ENCODE peak calls at places on chromosomes 12 and 14, in six cellular contexts. J is NT2/D1, C is HCT116, E is HepG2, D is H1, B is GM12878. H is an unnamed sample.

GRCh38 chr14:75578786-75579781 is 664 bp downstream of the FLVCR2 start:
- DNase-seq in D (no peak), E (peak; percentile 31), J (no peak), B (no peak), C (no peak), H (no peak)

GRCh38 chr14:103058209-103059055 is 1.1 kb upstream of the CDC42BPB start:
- DNase-seq in J (no peak), D (no peak), C (no peak), E (no peak), B (no peak), H (no peak)

GRCh38 chr12:94099191-94099983 is 49.0 kb upstream of the PLXNC1 start:
- DNase-seq in C (no peak), J (no peak), B (no peak), D (no peak), E (no peak), H (peak; percentile 17)

GRCh38 chr12:2256453-2256852 is 203.7 kb downstream of the CACNA1C start:
- DNase-seq in D (no peak), J (no peak), C (no peak), B (no peak), E (no peak), H (no peak)

GRCh38 chr14:35576856-35577255 is 42.9 kb downstream of the INSM2 start:
- DNase-seq in E (no peak), C (no peak), D (no peak), J (no peak), B (no peak), H (no peak)

GRCh38 chr14:24231263-24232120 is 675 bp downstream of the NEDD8 start:
- DNase-seq in C (no peak), D (peak; percentile 56), E (peak; percentile 40), J (no peak), B (no peak), H (peak; percentile 17)

GRCh38 chr12:24709201-24709600 is 239.7 kb downstream of the BCAT1 start:
- DNase-seq in C (no peak), B (no peak), D (no peak), E (no peak), J (no peak), H (peak; percentile 64)

GRCh38 chr12:2138871-2139308 is 86.1 kb downstream of the CACNA1C start:
- DNase-seq in B (no peak), C (no peak), J (no peak), E (no peak), D (no peak), H (no peak)

GRCh38 chr14:24080142-24080530 is 8.8 kb downstream of the CPNE6 start:
- DNase-seq in E (no peak), J (no peak), C (no peak), B (no peak), D (no peak), H (no peak)

GRCh38 chr14:96088131-96088880 is 49.1 kb downstream of the C14orf132 start:
- DNase-seq in B (no peak), J (no peak), E (no peak), D (no peak), C (no peak), H (no peak)

GRCh38 chr14:52473557-52473956 is 78.7 kb downstream of the TXNDC16 start:
- DNase-seq in B (no peak), D (no peak), C (peak; percentile 28), E (peak; percentile 44), J (peak; percentile 3), H (no peak)

GRCh38 chr12:111033281-111034147 is 113.1 kb upstream of the MYL2 start:
- DNase-seq in D (peak; percentile 84), E (no peak), B (no peak), J (no peak), C (no peak), H (no peak)

GRCh38 chr14:102795060-102795925 is 18.0 kb downstream of the TRAF3 start:
- DNase-seq in E (peak; percentile 82), J (no peak), B (no peak), C (no peak), D (no peak), H (peak; percentile 26)

GRCh38 chr12:92170050-92170449 is 24.4 kb upstream of the BTG1 start:
- DNase-seq in C (no peak), D (no peak), J (no peak), B (no peak), E (no peak), H (no peak)

GRCh38 chr12:50052964-50053363 is 4.4 kb upstream of the ASIC1 start:
- DNase-seq in C (no peak), E (no peak), D (no peak), J (no peak), B (no peak), H (no peak)

GRCh38 chr14:22848391-22849164 is 12.2 kb downstream of the MMP14 start:
- DNase-seq in D (peak; percentile 58), J (no peak), B (no peak), C (no peak), E (no peak), H (no peak)

GRCh38 chr12:69546693-69547438 is 38.4 kb upstream of the CCT2 start:
- DNase-seq in D (no peak), E (no peak), J (no peak), C (no peak), B (peak; percentile 19), H (no peak)

GRCh38 chr14:91253795-91254323 is 9.4 kb upstream of the GPR68 start:
- DNase-seq in D (peak; percentile 63), J (no peak), B (no peak), C (no peak), E (no peak), H (no peak)

GRCh38 chr12:120006248-120006975 is 17.4 kb downstream of the BICDL1 start:
- DNase-seq in J (no peak), B (no peak), D (no peak), E (no peak), C (no peak), H (no peak)
- TF ChIP-seq ZNF274 in J (no peak), B (no peak), D (no peak), E (no peak), C (no peak), H (no peak)

GRCh38 chr12:119204716-119205285 is 26.1 kb downstream of the HSPB8 start:
- DNase-seq in D (no peak), C (no peak), E (no peak), B (no peak), J (no peak), H (no peak)

GRCh38 chr12:119202121-119202527 is 23.4 kb downstream of the HSPB8 start:
- DNase-seq in B (no peak), J (no peak), D (peak; percentile 65), C (no peak), E (no peak), H (no peak)

GRCh38 chr12:119202544-119202943 is 23.8 kb downstream of the HSPB8 start:
- DNase-seq in D (peak; percentile 62), E (no peak), B (no peak), C (no peak), J (no peak), H (no peak)

GRCh38 chr12:119206348-119207075 is 27.8 kb downstream of the HSPB8 start:
- DNase-seq in E (no peak), C (no peak), D (no peak), J (no peak), B (no peak), H (no peak)

DNA sequence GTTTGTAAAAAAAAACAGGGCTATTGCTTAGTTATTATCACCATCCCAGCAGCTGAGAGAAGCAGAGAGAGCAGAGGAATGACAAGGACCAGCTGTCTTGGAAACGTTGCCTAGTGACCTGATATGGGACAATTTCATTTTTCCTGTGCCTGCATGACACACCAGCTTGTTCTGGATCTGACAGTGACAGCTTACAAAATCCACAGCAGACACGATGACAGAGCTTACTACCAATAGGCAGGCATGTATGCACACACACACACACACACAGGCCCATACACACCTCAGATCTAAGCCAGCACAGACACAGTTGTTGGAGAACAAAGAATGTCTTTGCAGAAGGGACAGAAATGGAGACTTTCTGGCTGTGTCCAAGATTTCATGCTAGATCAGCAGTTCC is 25.4 kb downstream of the HSPB8 start:
- DNase-seq in D (no peak), J (no peak), B (no peak), E (no peak), C (no peak), H (no peak)
- TF ChIP-seq ZNF274 in D (no peak), J (no peak), B (no peak), E (no peak), C (no peak), H (no peak)

GRCh38 chr12:4720637-4720995 is 416 bp downstream of the GALNT8 start:
- DNase-seq in J (peak; percentile 89), C (no peak), D (no peak), B (no peak), E (no peak), H (no peak)
- TF ChIP-seq ZNF274 in J (no peak), C (no peak), D (no peak), B (no peak), E (no peak), H (no peak)

DNA sequence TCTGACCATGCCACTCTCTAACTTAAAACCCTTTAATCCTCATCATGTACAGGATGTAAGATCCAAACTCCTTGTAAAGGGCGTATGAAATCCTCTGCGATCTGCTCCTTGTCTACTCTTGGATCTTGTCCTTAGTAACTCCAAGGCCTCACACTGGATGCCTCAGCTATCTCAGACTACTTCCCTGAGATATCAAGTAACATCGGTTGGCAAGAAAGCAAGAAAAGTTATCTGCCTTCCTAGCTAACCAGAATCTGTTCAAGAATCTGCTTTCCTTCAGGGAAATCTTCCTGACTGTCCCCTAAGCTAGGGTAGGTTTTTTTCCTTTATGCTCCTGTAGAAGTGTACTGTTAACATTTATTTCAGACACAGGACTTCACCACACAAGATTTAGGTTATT is 82.6 kb downstream of the TAOK3 start:
- DNase-seq in C (no peak), E (no peak), D (peak; percentile 26), B (no peak), J (no peak), H (no peak)
- TF ChIP-seq ZNF274 in C (no peak), E (no peak), D (no peak), B (no peak), J (no peak), H (no peak)

DNA sequence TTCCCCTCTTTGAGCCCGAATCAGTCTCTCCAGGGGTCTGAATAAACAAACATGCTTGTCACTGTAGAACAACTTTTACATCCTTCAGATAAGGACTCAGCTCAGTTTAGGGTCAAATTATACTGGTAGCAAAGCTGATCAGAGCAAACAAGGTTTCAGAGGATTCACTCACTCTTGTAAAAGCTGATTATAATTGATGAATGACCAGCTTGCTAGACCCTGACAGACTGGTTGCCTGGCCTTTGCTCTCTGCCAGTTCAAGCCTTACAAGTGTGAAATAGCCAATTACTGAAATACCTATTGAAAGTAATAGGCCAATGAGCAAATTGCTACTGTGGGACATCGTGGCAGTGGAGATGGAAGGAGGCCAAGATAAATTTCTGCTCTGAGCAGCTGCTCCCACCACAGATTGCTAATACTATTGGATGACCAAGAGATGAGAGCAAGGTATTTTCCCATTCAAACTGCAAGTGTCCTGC is 177.6 kb downstream of the PDZRN4 start:
- DNase-seq in E (no peak), B (no peak), C (no peak), J (no peak), D (no peak), H (no peak)
- TF ChIP-seq ZNF274 in E (no peak), B (no peak), C (no peak), J (no peak), D (no peak), H (no peak)

DNA sequence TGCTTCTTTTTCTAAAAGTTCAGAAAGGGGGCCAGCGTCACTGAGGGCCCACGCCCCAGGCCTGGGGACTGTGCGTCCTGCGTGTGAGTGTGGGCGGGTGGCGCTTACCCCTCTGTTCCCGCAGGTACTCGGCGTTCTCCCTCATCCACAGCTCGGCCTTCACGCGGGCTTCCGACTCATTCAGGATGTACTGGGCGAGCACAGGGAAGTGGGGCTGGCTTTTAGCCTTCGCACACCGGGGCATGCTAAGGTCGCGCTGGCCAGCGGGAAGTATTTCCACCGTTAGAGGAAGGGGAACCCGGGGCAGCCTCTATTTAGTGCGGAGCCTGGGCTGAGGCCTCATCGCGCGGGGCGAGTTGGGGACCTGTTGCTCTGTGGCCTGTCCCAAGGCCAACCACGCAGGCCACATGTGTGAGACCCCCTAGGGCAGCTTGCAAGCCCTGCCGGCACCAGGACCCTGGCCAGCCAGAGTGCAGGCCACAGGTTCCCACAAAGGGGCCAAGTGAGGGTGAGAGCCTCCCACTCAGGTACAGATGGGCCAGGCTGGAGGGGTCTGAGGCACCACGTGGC is 29.2 kb upstream of the BTBD6 start:
- DNase-seq in C (no peak), E (no peak), D (no peak), B (no peak), J (no peak), H (no peak)
- TF ChIP-seq ZNF274 in C (no peak), E (no peak), D (no peak), B (no peak), J (no peak), H (no peak)

H was measured in K562.